ENCODE peak calls at places on chromosomes 3 and 15, in seven cellular contexts. D is T47D, K is SK-N-SH, M is HepG2, X is GM12878, P is HCT116, I is K562. U is an unnamed sample.

GRCh38 chr15:92074646-92075045 is 221.1 kb downstream of the SLCO3A1 start:
- DNase-seq in I (no peak), M (no peak), X (no peak), K (no peak), P (no peak), D (no peak), U (no peak)

GRCh38 chr15:64067564-64068030 is 21.3 kb upstream of the DAPK2 start:
- DNase-seq in M (peak), X (peak), D (peak), K (peak), I (peak), P (no peak), U (peak)

GRCh38 chr15:90174140-90174891 is 26.8 kb upstream of the SEMA4B start:
- DNase-seq in P (no peak), X (no peak), D (no peak), M (no peak), I (no peak), K (peak), U (no peak)

GRCh38 chr3:195872800-195873199 is 35.6 kb downstream of the TNK2 start:
- DNase-seq in P (no peak), I (no peak), K (no peak), M (no peak), X (no peak), D (no peak), U (no peak)

GRCh38 chr15:30885814-30886213 is 17.9 kb upstream of the FAN1 start:
- DNase-seq in I (no peak), D (peak), X (no peak), K (no peak), P (no peak), M (peak), U (no peak)

GRCh38 chr3:27060336-27060735 is 308.8 kb downstream of the NEK10 start:
- DNase-seq in K (no peak), D (no peak), X (no peak), I (no peak), M (no peak), P (no peak), U (no peak)

GRCh38 chr3:60573494-60573893 is 677.8 kb downstream of the FHIT start:
- DNase-seq in X (no peak), I (no peak), P (no peak), M (no peak), K (no peak), D (no peak), U (no peak)

GRCh38 chr3:125166581-125166980 is 46.0 kb downstream of the SLC12A8 start:
- DNase-seq in D (no peak), M (no peak), P (no peak), I (no peak), K (no peak), X (no peak), U (no peak)

GRCh38 chr3:138367326-138367850 is 19.0 kb downstream of the MRAS start:
- DNase-seq in X (no peak), I (no peak), P (no peak), K (no peak), M (no peak), D (no peak), U (no peak)

GRCh38 chr15:33013827-33014445 is 180.6 kb downstream of the FMN1 start:
- DNase-seq in X (no peak), K (no peak), I (no peak), P (peak), M (no peak), D (no peak), U (no peak)

GRCh38 chr15:48352474-48353072 is 21.3 kb downstream of the DUT start:
- DNase-seq in K (peak), M (peak), D (peak), I (peak), X (no peak), P (peak), U (peak)

GRCh38 chr3:78878011-78878410 is 889.8 kb downstream of the ROBO1 start:
- DNase-seq in M (no peak), K (no peak), I (no peak), P (no peak), D (no peak), X (no peak), U (no peak)

GRCh38 chr3:143482106-143483088 is 362.8 kb downstream of the CHST2 start:
- DNase-seq in K (no peak), P (no peak), M (no peak), I (no peak), D (no peak), X (no peak), U (no peak)

GRCh38 chr15:72784233-72784876 is 797 bp upstream of the ADPGK start:
- DNase-seq in D (peak), M (peak), P (peak), K (peak), X (peak), I (peak), U (peak)

GRCh38 chr3:69090021-69090420 is 5.3 kb downstream of the ARL6IP5 start:
- DNase-seq in I (no peak), M (no peak), X (no peak), P (no peak), K (no peak), D (no peak), U (no peak)

GRCh38 chr15:40358492-40359353 is 704 bp downstream of the DISP2 start:
- DNase-seq in P (no peak), X (no peak), I (peak), D (no peak), M (no peak), K (peak), U (no peak)

GRCh38 chr15:89835190-89835564 is 20.5 kb upstream of the ANPEP start:
- DNase-seq in M (no peak), K (no peak), X (no peak), I (no peak), D (no peak), P (no peak), U (no peak)

GRCh38 chr3:156978471-156978961 is 152.4 kb downstream of the LEKR1 start:
- DNase-seq in K (no peak), P (no peak), I (no peak), X (peak), M (no peak), D (no peak), U (no peak)

GRCh38 chr3:123700791-123701712 is 116.2 kb upstream of the HACD2 start:
- DNase-seq in K (no peak), D (peak), P (no peak), I (no peak), M (no peak), X (no peak), U (no peak)
- TF ChIP-seq JUND in K (no peak), D (no peak), P (no peak), I (no peak), M (no peak), X (no peak), U (no peak)

GRCh38 chr15:36943496-36944361 is 156.6 kb downstream of the MEIS2 start:
- DNase-seq in I (no peak), X (no peak), K (no peak), M (no peak), P (no peak), D (no peak), U (no peak)
- TF ChIP-seq JUND in I (no peak), X (no peak), K (no peak), M (no peak), P (no peak), D (no peak), U (no peak)

DNA sequence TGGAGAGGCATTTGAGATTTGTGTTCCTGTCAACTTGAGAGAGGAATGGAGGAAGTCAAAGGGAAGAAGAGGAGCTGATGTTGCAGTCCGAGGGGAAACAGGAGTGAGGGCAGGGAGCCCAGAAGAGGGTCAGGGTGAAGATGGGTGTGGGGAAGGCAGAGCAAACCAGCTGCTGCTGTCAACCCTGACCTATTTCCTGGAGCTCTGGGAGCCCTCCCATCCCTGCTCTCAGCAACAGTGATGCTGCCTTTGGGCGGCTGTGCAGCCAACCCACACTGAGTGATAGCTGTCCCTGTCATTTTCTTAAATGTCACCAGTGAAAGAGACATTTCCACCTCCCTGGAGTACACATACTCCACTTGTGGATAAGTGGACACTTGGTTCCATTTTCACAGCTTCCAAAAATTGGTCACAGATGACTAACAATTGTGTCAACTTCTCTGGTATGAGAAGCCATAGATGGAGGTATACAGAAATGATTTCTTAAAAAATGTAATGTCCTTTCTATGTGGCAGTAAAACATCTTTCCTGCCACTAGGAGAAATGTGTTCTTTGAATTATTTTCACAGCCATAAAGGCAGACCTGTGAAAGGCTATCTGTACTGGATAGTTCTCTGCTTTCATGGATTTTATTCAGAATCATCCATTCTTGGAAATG is 556.3 kb upstream of the TBL1XR1 start:
- DNase-seq in K (peak), I (no peak), X (no peak), P (no peak), D (no peak), M (no peak), U (no peak)
- TF ChIP-seq JUND in K (no peak), I (no peak), X (no peak), P (no peak), D (no peak), M (no peak), U (no peak)

GRCh38 chr3:81033185-81033584 is 728.3 kb downstream of the GBE1 start:
- DNase-seq in D (no peak), K (no peak), M (no peak), X (no peak), P (no peak), I (no peak), U (no peak)

DNA sequence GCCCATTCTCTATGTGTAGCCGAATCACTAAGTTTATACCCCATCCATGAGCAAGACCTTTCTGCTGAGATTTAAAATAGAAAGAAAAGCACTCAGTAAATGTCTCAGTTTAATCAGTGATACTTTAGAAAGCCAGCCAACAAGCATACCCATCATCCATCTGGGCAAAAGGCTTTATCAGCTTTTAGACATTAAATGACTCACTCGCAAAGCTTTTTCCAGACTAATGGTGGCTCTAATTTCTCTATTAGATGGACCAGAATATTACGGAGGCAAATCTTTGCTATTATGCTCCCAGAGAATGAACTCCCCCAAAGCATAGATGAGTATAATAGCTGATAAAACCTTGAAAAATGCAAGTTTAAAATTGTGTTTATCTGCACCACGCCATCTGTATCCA is 727.8 kb downstream of the GBE1 start:
- DNase-seq in I (no peak), D (no peak), X (no peak), M (no peak), K (peak), P (no peak), U (no peak)
- TF ChIP-seq JUND in I (no peak), D (no peak), X (no peak), M (no peak), K (no peak), P (no peak), U (no peak)

DNA sequence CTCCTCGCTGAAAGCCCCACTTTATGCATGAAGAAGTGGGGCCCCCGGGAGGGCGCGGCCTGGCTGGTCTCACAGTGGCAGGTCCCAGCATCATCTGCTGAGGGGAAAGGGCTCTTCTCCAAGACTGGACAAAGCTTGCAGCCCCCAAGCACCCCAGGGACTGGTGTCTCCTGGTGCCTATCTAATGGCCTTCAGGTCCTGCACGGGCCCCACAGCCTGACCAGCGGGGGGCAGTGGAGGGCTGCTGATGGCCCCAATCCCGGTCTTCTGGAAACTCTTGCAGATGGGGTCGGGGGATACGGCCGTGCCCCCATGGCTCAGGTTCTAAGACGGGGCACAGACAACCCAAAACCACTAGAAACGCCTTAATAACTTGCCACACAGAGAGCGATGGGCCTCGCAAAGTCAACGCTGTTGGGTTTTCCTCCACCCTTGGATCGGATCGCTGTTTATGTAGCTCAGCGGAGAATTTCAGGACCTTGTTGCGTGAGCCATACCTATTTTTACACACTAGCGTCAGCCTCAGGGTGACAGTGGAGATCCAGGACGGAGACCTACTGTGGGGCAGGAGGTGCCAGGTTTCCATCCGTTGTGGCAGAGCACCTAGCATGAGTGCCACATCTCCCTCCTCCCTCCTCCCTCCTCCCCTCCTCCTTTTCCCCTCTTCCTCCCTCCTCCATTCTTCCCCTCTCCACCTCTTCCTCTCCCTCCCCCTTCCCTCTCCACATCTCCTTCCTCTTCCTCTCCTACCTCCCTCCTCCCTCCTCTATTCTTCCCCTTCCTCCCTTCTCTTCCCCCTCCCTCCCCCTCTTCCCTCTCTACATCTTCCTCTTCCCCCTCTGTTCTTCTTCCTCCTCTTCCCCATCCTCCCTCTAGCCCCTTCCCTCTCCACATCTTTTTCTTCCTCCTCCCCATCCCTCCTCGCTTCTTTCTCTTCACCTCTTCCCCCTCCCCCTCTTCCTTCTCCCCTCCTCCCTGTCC is 79.3 kb upstream of the ALDH1L1 start:
- DNase-seq in M (peak), D (no peak), K (peak), X (no peak), I (peak), P (no peak), U (no peak)
- TF ChIP-seq JUND in M (no peak), D (no peak), K (no peak), X (no peak), I (no peak), P (no peak), U (no peak)

GRCh38 chr3:117019082-117019713 is 309.6 kb downstream of the TUSC7 start:
- DNase-seq in I (no peak), X (no peak), M (peak), P (no peak), D (peak), K (peak), U (peak)
- TF ChIP-seq JUND in I (no peak), X (no peak), M (no peak), P (no peak), D (no peak), K (no peak), U (no peak)

DNA sequence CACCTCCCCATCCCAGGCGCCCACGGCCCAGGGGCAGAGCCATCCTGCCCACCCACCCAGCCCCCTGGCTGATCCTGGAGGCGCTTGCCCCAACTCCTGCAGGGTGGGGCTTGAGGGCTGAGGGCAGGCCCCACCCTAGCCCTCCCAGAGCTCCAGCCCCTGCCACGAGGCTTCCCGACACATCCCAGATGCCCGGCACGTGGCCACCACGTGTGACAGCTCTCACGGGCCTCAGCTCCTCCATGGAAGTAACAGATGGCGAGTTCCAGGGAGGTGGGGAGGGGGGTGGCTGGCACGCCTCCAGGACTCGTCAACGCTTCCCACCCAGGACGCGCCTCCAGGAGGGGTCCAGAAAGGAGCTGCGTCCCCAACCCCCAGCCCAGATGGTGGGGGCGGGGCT is 29.1 kb downstream of the PLXND1 start:
- DNase-seq in P (no peak), X (no peak), M (no peak), K (peak), D (no peak), I (no peak), U (no peak)
- TF ChIP-seq JUND in P (no peak), X (no peak), M (no peak), K (no peak), D (no peak), I (no peak), U (no peak)

DNA sequence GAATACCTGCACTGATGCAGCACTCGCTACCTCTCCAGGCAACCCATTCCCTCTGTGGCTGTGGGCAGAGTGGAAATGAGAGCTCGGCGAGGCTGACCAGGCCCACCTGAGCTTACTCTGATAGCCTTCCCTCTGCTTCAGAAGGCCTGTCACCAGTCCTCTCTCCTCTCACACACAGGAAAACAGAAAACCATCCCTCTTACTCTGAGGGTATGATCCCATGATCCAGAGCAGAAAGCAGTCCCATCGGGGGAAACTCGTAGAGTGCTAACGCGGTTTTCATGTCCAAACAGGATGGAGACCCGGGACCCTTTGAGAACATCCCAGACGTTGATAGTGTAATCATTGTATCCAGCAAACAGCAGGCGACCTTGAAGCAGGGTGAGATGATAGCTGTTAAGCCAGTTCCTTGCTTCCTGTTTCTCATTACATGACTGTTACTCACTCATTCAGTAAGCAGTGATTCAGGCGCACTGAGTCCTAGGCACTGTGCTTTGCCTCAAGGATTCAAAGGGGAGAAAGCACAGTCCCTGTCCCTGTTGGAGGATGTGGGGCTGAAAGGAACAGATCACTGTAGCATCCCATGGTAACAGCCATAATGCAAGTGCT is 11.8 kb upstream of the BCL2L10 start:
- DNase-seq in I (no peak), P (no peak), X (no peak), K (no peak), D (no peak), M (peak), U (no peak)
- TF ChIP-seq JUND in I (no peak), P (no peak), X (no peak), K (no peak), D (no peak), M (no peak), U (no peak)

DNA sequence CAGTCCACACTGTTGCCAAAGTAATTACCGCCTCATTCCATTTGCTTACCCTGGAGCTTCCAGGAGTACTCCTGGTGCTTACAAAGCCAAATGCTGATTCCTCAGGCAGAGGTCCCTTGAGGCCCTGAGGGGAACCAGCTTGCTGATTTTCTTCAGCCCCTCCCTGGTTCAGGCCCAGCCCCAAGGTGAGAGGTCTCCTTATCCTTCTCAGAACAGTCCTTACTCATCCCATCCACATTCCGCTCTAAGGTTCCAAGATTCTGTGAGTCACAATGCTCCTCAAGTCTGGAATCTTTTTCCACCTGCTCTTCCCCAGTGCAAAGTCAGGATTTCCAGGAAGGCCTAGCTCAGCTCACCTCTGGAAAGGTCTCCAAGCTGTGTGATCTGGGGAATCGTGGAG is 1.8 kb upstream of the ATP10A start:
- DNase-seq in P (no peak), X (no peak), M (no peak), I (no peak), K (no peak), D (no peak), U (no peak)
- TF ChIP-seq JUND in P (no peak), X (no peak), M (no peak), I (no peak), K (no peak), D (no peak), U (no peak)

DNA sequence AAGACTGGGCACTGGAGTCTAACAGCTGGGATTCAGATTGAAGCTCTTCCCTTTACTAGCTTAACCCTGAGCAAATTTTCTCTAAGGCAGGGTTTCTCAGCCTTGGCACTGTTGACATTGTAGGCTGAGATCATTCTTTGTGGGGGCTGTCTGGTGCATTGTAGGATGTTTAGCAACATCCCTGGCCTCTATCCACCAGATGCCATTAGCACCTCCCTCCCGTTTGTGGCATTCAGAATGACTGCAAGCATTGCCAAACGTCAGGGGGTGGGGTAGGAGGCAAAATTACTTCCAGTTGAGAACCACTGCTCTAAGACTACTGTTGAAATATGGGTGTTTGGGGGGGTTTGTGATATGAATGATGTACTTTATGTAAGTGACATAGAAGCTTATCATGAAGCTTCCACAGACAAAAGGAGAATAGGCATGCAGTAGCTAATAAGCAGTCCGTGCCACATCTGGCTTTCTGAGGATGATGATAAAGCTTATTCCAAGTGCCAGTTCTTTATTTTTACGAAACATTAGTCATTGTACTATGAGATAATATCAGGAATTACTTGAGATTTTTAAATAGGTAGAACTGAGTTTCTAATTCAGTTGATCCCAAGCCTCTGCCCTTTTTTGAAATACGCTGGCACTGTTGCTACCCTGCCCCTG is 39.3 kb downstream of the NKIRAS1 start:
- DNase-seq in M (peak), P (no peak), X (no peak), K (no peak), D (no peak), I (no peak), U (no peak)
- TF ChIP-seq JUND in M (no peak), P (no peak), X (no peak), K (peak), D (no peak), I (no peak), U (no peak)